ENCODE peak calls at places on chromosome 10, in five cellular contexts. One of them, this sample, is unnamed.

GRCh38 chr10:112184052-112184371 is 447 bp upstream of the GPAM start:
- DNase-seq in PC-9: no peak
- DNase-seq in A172: no peak
- DNase-seq in progenitor cell of endocrine pancreas: no peak
- DNase-seq in sigmoid colon: no peak
- DNase-seq in this sample: no peak

GRCh38 chr10:6328708-6329423 is 126.1 kb downstream of the PFKFB3 start:
- DNase-seq in PC-9: no peak
- DNase-seq in A172: no peak
- DNase-seq in progenitor cell of endocrine pancreas: no peak
- DNase-seq in sigmoid colon: no peak
- DNase-seq in this sample: no peak

GRCh38 chr10:15374156-15374555 is 3.1 kb upstream of the FAM171A1 start:
- DNase-seq in PC-9: no peak
- DNase-seq in A172: no peak
- DNase-seq in progenitor cell of endocrine pancreas: no peak
- DNase-seq in sigmoid colon: no peak
- DNase-seq in this sample: no peak

GRCh38 chr10:121792198-121792597 is 135.6 kb downstream of the ATE1 start:
- DNase-seq in PC-9: no peak
- DNase-seq in A172: no peak
- DNase-seq in progenitor cell of endocrine pancreas: no peak
- DNase-seq in sigmoid colon: no peak
- DNase-seq in this sample: no peak

GRCh38 chr10:42428534-42428933 is 209.8 kb downstream of the ZNF33B start:
- DNase-seq in PC-9: no peak
- DNase-seq in A172: peak
- DNase-seq in progenitor cell of endocrine pancreas: no peak
- DNase-seq in sigmoid colon: no peak
- DNase-seq in this sample: no peak

GRCh38 chr10:22670796-22671195 is 43.6 kb downstream of the PIP4K2A start:
- DNase-seq in PC-9: no peak
- DNase-seq in A172: no peak
- DNase-seq in progenitor cell of endocrine pancreas: no peak
- DNase-seq in sigmoid colon: no peak
- DNase-seq in this sample: no peak

GRCh38 chr10:127715782-127716378 is 21.1 kb upstream of the FOXI2 start:
- DNase-seq in PC-9: no peak
- DNase-seq in A172: no peak
- DNase-seq in progenitor cell of endocrine pancreas: no peak
- DNase-seq in sigmoid colon: no peak
- DNase-seq in this sample: no peak

GRCh38 chr10:12252882-12253546 is 57.0 kb downstream of the CDC123 start:
- DNase-seq in PC-9: peak
- DNase-seq in A172: peak
- DNase-seq in progenitor cell of endocrine pancreas: no peak
- DNase-seq in sigmoid colon: no peak
- DNase-seq in this sample: peak

GRCh38 chr10:118901409-118901808 is 128.1 kb upstream of the NANOS1 start:
- DNase-seq in PC-9: no peak
- DNase-seq in A172: no peak
- DNase-seq in progenitor cell of endocrine pancreas: no peak
- DNase-seq in sigmoid colon: no peak
- DNase-seq in this sample: no peak

GRCh38 chr10:130140425-130140824 is 4.2 kb downstream of the GLRX3 start:
- DNase-seq in PC-9: no peak
- DNase-seq in A172: no peak
- DNase-seq in progenitor cell of endocrine pancreas: no peak
- DNase-seq in sigmoid colon: no peak
- DNase-seq in this sample: no peak

GRCh38 chr10:1151071-1152033 is 95.2 kb downstream of the WDR37 start:
- DNase-seq in PC-9: no peak
- DNase-seq in A172: peak
- DNase-seq in progenitor cell of endocrine pancreas: no peak
- DNase-seq in sigmoid colon: peak
- DNase-seq in this sample: no peak

GRCh38 chr10:27258838-27259532 is 18.4 kb upstream of the ACBD5 start:
- DNase-seq in PC-9: no peak
- DNase-seq in A172: no peak
- DNase-seq in progenitor cell of endocrine pancreas: peak
- DNase-seq in sigmoid colon: no peak
- DNase-seq in this sample: peak

GRCh38 chr10:14654821-14655382 is 119.8 kb downstream of the FAM107B start:
- DNase-seq in PC-9: no peak
- DNase-seq in A172: no peak
- DNase-seq in progenitor cell of endocrine pancreas: no peak
- DNase-seq in sigmoid colon: no peak
- DNase-seq in this sample: no peak

GRCh38 chr10:71046747-71047146 is 158.4 kb upstream of the PCBD1 start:
- DNase-seq in PC-9: no peak
- DNase-seq in A172: no peak
- DNase-seq in progenitor cell of endocrine pancreas: no peak
- DNase-seq in sigmoid colon: peak
- DNase-seq in this sample: no peak

GRCh38 chr10:34789993-34790506 is 25.0 kb downstream of the PARD3 start:
- DNase-seq in PC-9: no peak
- DNase-seq in A172: no peak
- DNase-seq in progenitor cell of endocrine pancreas: no peak
- DNase-seq in sigmoid colon: no peak
- DNase-seq in this sample: no peak

GRCh38 chr10:5658871-5659618 is 7.3 kb downstream of the ASB13 start:
- DNase-seq in PC-9: no peak
- DNase-seq in A172: no peak
- DNase-seq in progenitor cell of endocrine pancreas: no peak
- DNase-seq in sigmoid colon: no peak
- DNase-seq in this sample: no peak

GRCh38 chr10:44325157-44325556 is 59.7 kb downstream of the CXCL12 start:
- DNase-seq in PC-9: no peak
- DNase-seq in A172: no peak
- DNase-seq in progenitor cell of endocrine pancreas: no peak
- DNase-seq in sigmoid colon: no peak
- DNase-seq in this sample: no peak

GRCh38 chr10:14548970-14549369 is 218.2 kb upstream of the FRMD4A start:
- DNase-seq in PC-9: no peak
- DNase-seq in A172: no peak
- DNase-seq in progenitor cell of endocrine pancreas: no peak
- DNase-seq in sigmoid colon: no peak
- DNase-seq in this sample: no peak

GRCh38 chr10:80320377-80320776 is 30.9 kb upstream of the MAT1A start:
- DNase-seq in PC-9: no peak
- DNase-seq in A172: no peak
- DNase-seq in progenitor cell of endocrine pancreas: no peak
- DNase-seq in sigmoid colon: no peak
- DNase-seq in this sample: no peak

This sample was measured in endothelial cell.